ENCODE peak calls at places on chromosome X, in four cellular contexts. H, T, C and I are unnamed samples.
A peak's percentile ranks its signal among the peaks of the same experiment; 100 is the strongest.

GRCh38 chrX:46676399-46677351 is 82.2 kb downstream of the SLC9A7 start:
- DNase-seq in C (no peak), T (no peak), H (no peak), I (no peak)

GRCh38 chrX:7278356-7278755 is 130.4 kb upstream of the PUDP start:
- DNase-seq in C (no peak), H (no peak), T (no peak), I (no peak)

GRCh38 chrX:102516314-102516936 is at the start of gene TMSB15A:
- DNase-seq in H (peak; percentile 18), T (peak; percentile 29), C (peak; percentile 54), I (peak; percentile 84)

GRCh38 chrX:149949743-149950436 is 11.6 kb upstream of the EOLA2 start:
- DNase-seq in H (no peak), T (no peak), C (no peak), I (no peak)

GRCh38 chrX:24774650-24775049 is 80.9 kb downstream of the POLA1 start:
- DNase-seq in T (peak; percentile 7), C (no peak), H (no peak), I (no peak)

GRCh38 chrX:54747713-54748393 is 50.2 kb downstream of the ITIH6 start:
- DNase-seq in T (no peak), C (no peak), H (no peak), I (no peak)

GRCh38 chrX:14936561-14936960 is 63.3 kb downstream of the MOSPD2 start:
- DNase-seq in C (no peak), T (peak; percentile 63), H (peak; percentile 62), I (no peak)

GRCh38 chrX:38975368-38975767 is 174.1 kb downstream of the MID1IP1 start:
- DNase-seq in T (peak; percentile 21), C (no peak), H (peak; percentile 57), I (no peak)

GRCh38 chrX:46836701-46837542 is at the start of gene RP2:
- DNase-seq in H (peak; percentile 92), C (peak; percentile 77), T (peak; percentile 92), I (peak; percentile 89)

GRCh38 chrX:74535211-74535621 is 79.2 kb downstream of the RLIM start:
- DNase-seq in T (peak; percentile 36), H (peak; percentile 78), C (no peak), I (no peak)

GRCh38 chrX:153519569-153520285 is 2.3 kb downstream of the ATP2B3 start:
- DNase-seq in T (peak; percentile 11), H (peak; percentile 37), C (no peak), I (no peak)

GRCh38 chrX:132401935-132402334 is 86.9 kb downstream of the MBNL3 start:
- DNase-seq in C (no peak), T (peak; percentile 77), H (no peak), I (no peak)

GRCh38 chrX:79400618-79401017 is 33.5 kb upstream of the ITM2A start:
- DNase-seq in T (no peak), C (no peak), H (no peak), I (no peak)

GRCh38 chrX:87873988-87874500 is 356.4 kb downstream of the KLHL4 start:
- DNase-seq in T (no peak), H (no peak), C (no peak), I (no peak)

DNA sequence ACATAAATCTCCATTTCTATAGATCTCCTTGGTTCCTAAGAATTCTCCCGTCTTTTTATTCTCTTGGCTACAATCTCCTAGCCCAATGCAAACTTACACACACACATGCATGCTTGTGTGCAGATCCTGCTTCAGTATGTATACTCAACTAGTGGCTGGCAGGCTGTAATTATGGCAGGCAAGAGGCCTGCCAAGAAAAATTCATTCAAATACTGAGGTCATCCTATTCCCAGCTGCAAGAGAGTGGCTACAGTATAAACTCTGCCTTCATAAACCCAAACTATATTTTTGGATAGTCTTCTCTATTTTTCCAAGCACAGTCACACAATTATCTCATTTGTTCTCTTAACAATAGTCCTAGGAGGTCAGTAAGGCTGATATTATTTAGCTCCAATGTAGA is 95.2 kb downstream of the SHROOM4 start:
- DNase-seq in H (no peak), C (no peak), T (no peak), I (no peak)
- TF ChIP-seq CTCF in H (no peak), C (no peak), T (no peak), I (no peak)

DNA sequence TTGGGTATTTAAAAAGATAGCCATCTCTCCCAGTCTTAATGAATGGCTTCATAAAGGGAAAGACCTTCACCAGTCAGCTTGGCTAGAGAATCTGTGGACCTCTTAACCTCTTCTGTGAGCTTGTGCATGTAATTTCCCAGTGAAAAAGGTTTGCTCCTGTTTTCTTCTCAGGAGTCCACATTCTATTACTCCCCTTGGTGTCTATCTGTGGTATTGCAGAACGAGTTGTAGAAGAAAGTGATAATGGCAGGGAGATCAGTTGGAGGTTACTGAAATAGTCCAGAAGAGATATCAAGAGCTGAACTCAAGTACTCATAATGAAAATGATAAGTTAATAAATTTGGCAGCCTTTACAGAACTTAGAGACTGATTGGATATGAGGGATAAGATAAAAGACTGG is 16.5 kb upstream of the VAMP7 start:
- DNase-seq in C (no peak), T (peak; percentile 13), H (peak; percentile 15), I (no peak)
- TF ChIP-seq CTCF in C (no peak), T (peak; percentile 30), H (peak; percentile 39), I (no peak)

GRCh38 chrX:40542972-40543371 is 37.8 kb upstream of the ATP6AP2 start:
- DNase-seq in H (no peak), C (no peak), T (no peak), I (no peak)

GRCh38 chrX:40542208-40542607 is 38.6 kb upstream of the ATP6AP2 start:
- DNase-seq in T (no peak), C (no peak), H (no peak), I (peak; percentile 20)

GRCh38 chrX:40538391-40538790 is 42.4 kb upstream of the ATP6AP2 start:
- DNase-seq in T (no peak), C (no peak), H (no peak), I (no peak)

GRCh38 chrX:40537310-40537709 is 43.5 kb upstream of the ATP6AP2 start:
- DNase-seq in T (no peak), H (no peak), C (no peak), I (no peak)

DNA sequence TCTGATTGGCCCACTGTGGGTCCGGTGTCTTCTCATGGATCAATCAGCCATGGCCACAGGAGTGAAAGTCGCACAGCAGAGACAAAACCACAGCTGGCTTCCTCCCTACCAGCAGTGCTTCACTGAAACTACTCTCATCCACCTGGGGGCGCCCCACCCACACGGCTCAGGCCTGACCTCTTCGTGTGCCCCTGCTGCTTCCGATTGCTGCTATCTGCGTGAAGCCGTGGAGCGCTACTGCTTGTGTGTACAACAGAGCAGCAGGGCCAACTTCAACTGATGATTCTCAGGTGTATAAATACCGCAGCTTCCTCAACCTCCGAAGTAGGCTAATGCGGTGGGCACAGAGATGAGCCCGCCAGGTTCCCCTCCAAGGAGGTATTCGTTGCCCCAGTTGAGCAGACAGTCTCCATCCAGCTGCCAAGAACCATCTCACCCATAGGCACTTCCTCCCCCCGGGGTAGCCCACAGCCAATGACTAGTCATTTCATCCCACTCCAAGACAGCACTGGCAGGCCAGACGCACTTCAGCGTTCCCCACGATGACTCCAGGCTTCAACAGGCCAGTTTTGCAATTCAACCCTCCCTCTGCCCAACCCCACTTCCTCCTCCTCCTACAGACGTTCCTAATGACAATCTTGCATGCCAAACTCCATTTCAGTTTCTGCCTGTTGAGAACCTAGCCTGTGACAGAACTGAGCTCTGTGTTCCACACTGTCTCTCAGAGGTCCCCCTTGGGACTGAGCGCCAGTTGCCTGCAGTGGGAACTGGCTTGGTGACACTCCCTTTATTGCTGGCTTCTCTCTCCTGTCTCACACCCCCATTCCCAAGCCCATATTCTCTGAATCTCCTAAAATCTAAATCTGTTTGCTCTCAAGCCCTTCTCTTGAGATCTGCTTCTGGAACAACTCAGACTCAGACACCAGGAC is 41.3 kb upstream of the ATP6AP2 start:
- DNase-seq in T (peak; percentile 72), H (peak; percentile 52), C (no peak), I (peak; percentile 43)
- TF ChIP-seq CTCF in T (no peak), H (no peak), C (peak; percentile 38), I (no peak)

GRCh38 chrX:136166221-136166855 is 19.0 kb downstream of the FHL1 start:
- DNase-seq in T (peak; percentile 18), H (peak; percentile 66), C (no peak), I (no peak)

GRCh38 chrX:136171420-136171819 is 24.1 kb downstream of the FHL1 start:
- DNase-seq in T (no peak), H (no peak), C (no peak), I (no peak)

GRCh38 chrX:136168929-136169735 is 21.8 kb downstream of the FHL1 start:
- DNase-seq in C (no peak), H (peak; percentile 95), T (peak; percentile 50), I (peak; percentile 34)

DNA sequence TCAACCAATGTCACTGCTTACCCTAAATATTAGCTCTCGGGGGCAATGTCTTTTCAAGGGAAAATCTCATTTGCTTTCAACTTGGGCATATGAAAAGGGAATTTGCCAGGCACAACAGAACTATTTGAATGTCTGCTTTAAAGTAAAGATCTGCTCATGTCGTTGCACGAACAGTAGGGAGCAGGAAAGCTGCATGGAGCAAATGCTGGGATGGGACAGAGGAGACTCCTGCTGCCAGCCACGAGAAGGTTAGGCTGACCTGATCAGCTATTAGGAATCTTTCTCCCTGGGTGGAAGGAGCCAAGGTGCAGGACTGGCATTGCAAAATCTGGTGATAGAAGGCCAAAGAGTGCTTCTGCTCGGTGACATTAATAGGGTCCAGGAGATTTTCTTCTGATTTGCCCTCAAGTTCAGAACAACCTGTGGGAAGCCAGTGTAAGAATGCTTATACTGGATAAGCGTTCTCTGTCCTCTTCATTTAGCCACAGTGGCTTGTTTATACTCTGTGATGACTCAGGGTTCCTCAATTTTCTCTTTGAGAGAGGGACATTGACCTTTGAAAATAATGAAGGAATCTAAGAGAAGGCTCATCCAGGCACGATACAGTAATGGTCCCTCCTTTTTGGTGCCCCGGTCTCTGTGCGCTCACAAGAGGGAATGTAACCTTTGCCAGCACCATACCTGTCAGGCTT is 22.9 kb downstream of the FHL1 start:
- DNase-seq in H (peak; percentile 68), T (no peak), C (no peak), I (no peak)
- TF ChIP-seq CTCF in H (peak; percentile 54), T (no peak), C (no peak), I (no peak)

DNA sequence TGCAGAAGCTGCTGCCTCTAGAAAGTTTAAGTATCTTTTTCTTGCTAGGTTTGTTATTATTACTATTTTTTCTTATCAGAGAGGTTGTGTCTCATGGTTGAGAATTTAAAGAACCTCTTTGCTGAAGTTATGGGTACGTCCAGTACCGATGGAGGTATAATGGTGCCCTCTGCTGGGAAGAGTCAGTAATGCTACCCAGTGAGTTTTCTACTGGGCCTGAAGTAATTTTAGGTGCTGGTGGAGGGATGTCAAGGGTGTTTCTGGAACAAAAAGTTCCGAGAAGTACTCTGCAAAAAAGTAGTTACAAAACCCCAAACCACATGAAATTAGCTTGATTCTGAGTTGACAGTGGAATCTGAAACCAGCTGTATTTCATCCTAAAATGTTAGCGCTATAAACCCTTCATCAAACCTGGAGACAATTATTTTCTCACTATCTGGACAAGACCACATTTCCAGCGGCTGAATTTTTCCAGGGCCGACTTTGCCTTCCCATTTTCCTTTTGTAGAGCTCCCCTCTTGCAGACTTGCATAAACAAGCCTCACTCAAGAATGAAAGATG is 102.5 kb upstream of the MID1 start:
- DNase-seq in H (peak; percentile 80), C (no peak), T (peak; percentile 48), I (peak; percentile 48)
- TF ChIP-seq CTCF in H (peak; percentile 73), C (peak; percentile 67), T (peak; percentile 72), I (peak; percentile 71)